ENCODE peak calls at places on chromosomes 2 and 18, in seven cellular contexts. U is neural crest cell, X is stomach, N is RWPE1, A is BJ, T is OCI-LY7, E is endothelial cell of umbilical vein. I is an unnamed sample.
A peak's percentile ranks its signal among the peaks of the same experiment; 100 is the strongest.

GRCh38 chr2:74499269-74499939 is at the start of gene LBX2:
- DNase-seq in A (no peak), N (no peak), X (no peak), U (no peak), E (no peak), T (no peak), I (no peak)

GRCh38 chr2:196066794-196067382 is 1.7 kb downstream of the DNAH7 start:
- DNase-seq in E (peak; percentile 53), A (no peak), T (peak; percentile 40), N (peak; percentile 47), X (no peak), U (no peak), I (no peak)

GRCh38 chr2:23565814-23566213 is 180.8 kb downstream of the KLHL29 start:
- DNase-seq in U (no peak), A (no peak), N (no peak), X (no peak), T (no peak), E (no peak), I (no peak)

GRCh38 chr18:36331541-36331971 is 34.0 kb downstream of the FHOD3 start:
- DNase-seq in N (no peak), A (no peak), X (no peak), U (no peak), T (no peak), E (no peak), I (no peak)

GRCh38 chr18:32469691-32470131 is 971 bp downstream of the GAREM1 start:
- DNase-seq in X (no peak), E (no peak), T (no peak), U (no peak), A (no peak), N (peak; percentile 14), I (no peak)

GRCh38 chr18:32530947-32531651 is 60.4 kb upstream of the GAREM1 start:
- DNase-seq in X (no peak), E (no peak), U (no peak), T (no peak), N (peak; percentile 63), A (no peak), I (no peak)

GRCh38 chr2:32067549-32067948 is 4.2 kb downstream of the SPAST start:
- DNase-seq in U (no peak), A (no peak), N (no peak), X (no peak), E (no peak), T (no peak), I (no peak)

GRCh38 chr18:5058768-5059539 is 138.1 kb downstream of the AKAIN1 start:
- DNase-seq in E (no peak), N (no peak), U (no peak), X (no peak), A (no peak), T (peak; percentile 44), I (no peak)

GRCh38 chr2:165067958-165068612 is 112.8 kb upstream of the SLC38A11 start:
- DNase-seq in T (no peak), E (peak; percentile 2), A (no peak), N (peak; percentile 9), U (peak; percentile 70), X (no peak), I (no peak)

GRCh38 chr2:43934567-43934966 is 61.2 kb downstream of the LRPPRC start:
- DNase-seq in X (no peak), A (no peak), T (no peak), U (no peak), E (no peak), N (no peak), I (no peak)

GRCh38 chr2:3780477-3781402 is 77.4 kb downstream of the DCDC2C start:
- DNase-seq in E (peak; percentile 51), A (no peak), U (peak; percentile 55), N (peak; percentile 24), X (peak; percentile 67), T (peak; percentile 68), I (no peak)

GRCh38 chr2:226796012-226796839 is 3.4 kb downstream of the IRS1 start:
- DNase-seq in X (no peak), A (no peak), N (no peak), T (no peak), U (no peak), E (no peak), I (no peak)

GRCh38 chr2:206296128-206296527 is 21.7 kb downstream of the ZDBF2 start:
- DNase-seq in A (no peak), E (peak; percentile 91), N (peak; percentile 46), U (no peak), T (no peak), X (no peak), I (no peak)

GRCh38 chr2:105403241-105403784 is 4.5 kb upstream of the FHL2 start:
- DNase-seq in U (no peak), T (no peak), E (peak; percentile 66), A (no peak), N (no peak), X (no peak), I (no peak)

GRCh38 chr2:105402809-105403208 is 4.0 kb upstream of the FHL2 start:
- DNase-seq in E (no peak), U (no peak), X (no peak), A (no peak), T (no peak), N (no peak), I (no peak)

GRCh38 chr2:105404736-105405135 is 5.9 kb upstream of the FHL2 start:
- DNase-seq in N (no peak), X (no peak), U (no peak), E (peak; percentile 16), T (no peak), A (no peak), I (no peak)

GRCh38 chr2:105405291-105405690 is 6.4 kb upstream of the FHL2 start:
- DNase-seq in N (no peak), E (no peak), A (no peak), U (no peak), X (no peak), T (no peak), I (no peak)

DNA sequence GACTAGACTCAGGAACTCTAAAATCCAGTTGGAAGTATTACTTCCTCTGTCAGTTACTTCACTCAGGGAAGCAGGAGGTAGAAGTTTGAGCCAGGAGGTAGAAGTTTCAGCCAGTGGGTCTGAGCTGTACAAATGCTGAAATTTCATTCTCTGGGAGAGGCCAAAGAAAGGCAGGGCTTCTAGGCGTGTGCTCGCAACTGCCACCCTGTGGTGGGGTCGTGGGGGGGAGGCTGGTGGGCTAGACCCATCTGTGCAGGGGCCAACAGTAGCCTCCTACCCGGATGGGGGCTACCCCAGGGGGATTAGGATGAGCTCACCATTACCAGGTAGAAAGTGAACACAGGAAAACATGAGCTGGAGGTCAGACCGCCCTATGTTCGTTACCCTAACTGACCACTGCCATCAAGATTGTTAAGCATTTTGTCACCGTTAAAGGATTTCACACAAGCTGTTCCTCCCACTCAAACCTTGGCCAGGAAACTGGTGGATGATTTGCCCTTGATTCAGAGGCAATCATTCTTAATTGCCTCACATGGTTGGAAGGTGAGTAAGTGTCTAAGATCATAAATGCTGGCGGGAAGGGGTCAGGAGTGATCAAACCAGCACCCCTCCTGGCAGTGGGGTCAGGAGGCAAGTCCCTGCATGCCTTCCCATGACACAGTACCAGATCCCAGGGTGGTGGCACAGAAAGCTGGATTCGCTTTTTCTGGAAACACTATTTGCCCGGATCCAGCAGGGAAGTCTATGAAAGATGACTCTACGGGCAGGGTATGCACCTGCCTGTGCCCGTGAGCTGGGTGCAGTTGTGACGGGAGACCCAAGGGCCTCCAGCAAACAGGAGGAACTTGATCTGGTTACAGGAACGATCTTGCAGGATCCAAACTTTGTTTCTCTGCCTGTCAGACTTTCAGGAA is 5.2 kb upstream of the FHL2 start:
- DNase-seq in A (peak; percentile 89), U (no peak), X (no peak), E (peak; percentile 86), N (peak; percentile 98), T (no peak), I (no peak)
- TF ChIP-seq CTCF in A (peak; percentile 61), U (no peak), X (no peak), E (peak; percentile 48), N (no peak), T (peak; percentile 54), I (no peak)

GRCh38 chr18:64245461-64245860 is 96.6 kb upstream of the LINC00305 start:
- DNase-seq in U (no peak), X (no peak), A (no peak), N (no peak), T (no peak), E (no peak), I (no peak)

GRCh38 chr18:64240301-64240700 is 91.4 kb upstream of the LINC00305 start:
- DNase-seq in T (no peak), U (no peak), A (no peak), E (no peak), N (no peak), X (no peak), I (no peak)

DNA sequence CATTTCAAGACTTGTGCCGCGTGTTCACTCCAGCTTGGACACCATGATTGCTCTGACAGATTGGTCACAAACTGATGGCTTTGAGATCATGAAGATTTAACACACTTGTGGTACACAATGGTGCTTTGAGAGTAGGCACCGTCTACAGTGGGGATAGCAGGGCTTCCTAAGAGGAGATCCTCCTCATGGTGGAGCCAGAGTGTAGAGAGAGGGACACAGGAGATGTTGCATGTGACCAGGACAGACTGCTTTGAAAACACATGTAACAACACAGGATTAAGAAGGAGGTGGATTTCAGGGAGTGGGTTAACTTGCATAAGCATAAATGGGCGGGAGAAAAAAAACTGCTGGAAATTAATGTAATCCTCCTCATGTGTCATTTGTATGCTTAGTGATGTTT is 95.7 kb upstream of the LINC00305 start:
- DNase-seq in E (peak; percentile 21), N (no peak), U (no peak), T (no peak), X (no peak), A (no peak), I (no peak)
- TF ChIP-seq CTCF in E (no peak), N (no peak), U (no peak), T (no peak), X (no peak), A (no peak), I (no peak)

DNA sequence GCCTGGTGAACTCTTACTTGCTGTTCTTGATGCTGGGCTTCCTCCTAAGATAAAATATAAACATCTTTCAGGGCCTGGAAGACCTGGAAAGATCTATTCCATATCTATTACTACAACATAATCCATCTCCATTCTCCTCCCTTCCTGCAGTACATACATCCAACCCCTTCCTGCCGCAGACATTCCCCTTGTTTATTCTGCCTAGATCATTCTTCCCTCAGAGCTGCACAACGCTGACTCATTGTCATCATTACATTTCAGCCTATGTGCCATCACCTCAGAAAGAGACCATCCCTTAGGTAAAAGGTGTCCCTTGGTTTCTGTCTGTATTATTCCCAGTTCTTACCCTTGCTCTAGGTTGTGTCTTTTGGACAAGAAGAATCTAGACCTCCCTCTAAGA is 2.5 kb upstream of the CDH7 start:
- DNase-seq in E (no peak), T (no peak), A (no peak), X (no peak), N (no peak), U (no peak), I (no peak)
- TF ChIP-seq CTCF in E (no peak), T (no peak), A (no peak), X (no peak), N (no peak), U (no peak), I (no peak)

DNA sequence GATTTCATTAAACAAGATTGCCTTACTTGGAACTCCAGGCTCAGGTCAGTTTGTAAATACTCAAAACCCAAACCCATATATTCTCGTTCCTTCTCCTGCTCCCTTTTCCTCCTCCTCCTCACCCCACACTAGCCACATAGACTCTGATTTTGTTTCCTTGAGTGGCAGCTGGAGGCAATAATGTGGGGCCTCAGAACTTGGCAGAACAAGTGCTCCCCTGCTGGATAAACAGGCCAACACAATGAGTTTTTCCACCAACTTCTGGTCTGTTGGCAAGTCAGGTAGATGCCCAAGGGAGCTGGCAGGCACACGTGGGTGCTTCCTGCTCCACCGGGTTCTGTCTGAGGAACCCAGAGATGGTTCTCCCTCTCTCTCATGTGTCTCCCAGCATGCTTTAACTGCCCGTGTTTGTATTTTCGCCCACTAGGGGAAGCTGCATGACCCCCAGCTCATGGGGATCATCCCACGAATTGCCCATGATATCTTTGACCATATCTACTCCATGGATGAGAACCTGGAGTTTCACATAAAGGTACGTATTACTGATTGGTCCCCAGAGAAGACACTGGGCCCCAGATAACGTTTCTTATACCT is 61.9 kb downstream of the KIF5C start:
- DNase-seq in N (no peak), E (no peak), X (no peak), T (no peak), A (no peak), U (no peak), I (no peak)
- TF ChIP-seq CTCF in N (no peak), E (no peak), X (no peak), T (peak; percentile 48), A (no peak), U (no peak), I (no peak)

I was measured in tibial artery.